ENCODE peak calls at places on chromosome 21, in ten cellular contexts. W is upper lobe of right lung, P is breast epithelium, E is sigmoid colon, O is lung, D is HCT116, H is Peyer's patch, X is PC-3, J is psoas muscle, A is cardiac muscle cell. I is an unnamed sample. For H3K27me3 and H3K36me3, the result is how much of the 10 kb centered on the place peaks cover.

GRCh38 chr21:14602418-14602987 is 56.4 kb upstream of the SAMSN1 start:
- DNase-seq in W (no peak), A (no peak), D (no peak), E (no peak), X (no peak), O (no peak), P (no peak), H (peak), J (no peak), I (peak)

GRCh38 chr21:39020751-39021474 is 162.3 kb downstream of the PSMG1 start:
- DNase-seq in X (peak), H (no peak), P (no peak), J (no peak), W (peak), O (peak), E (peak), D (no peak), A (peak), I (no peak)

GRCh38 chr21:43808367-43808766 is 19.0 kb downstream of the RRP1 start:
- DNase-seq in A (no peak), J (no peak), O (no peak), H (no peak), D (no peak), X (no peak), E (no peak), P (no peak), W (no peak), I (no peak)

GRCh38 chr21:44854664-44855446 is 18.6 kb downstream of the PTTG1IP start:
- DNase-seq in O (no peak), P (peak), J (peak), X (no peak), D (no peak), E (no peak), W (peak), A (no peak), H (no peak), I (no peak)

GRCh38 chr21:44785620-44786344 is 15.8 kb downstream of the UBE2G2 start:
- DNase-seq in O (no peak), P (no peak), E (no peak), W (no peak), D (no peak), X (peak), A (peak), H (no peak), J (no peak), I (no peak)

GRCh38 chr21:43694437-43695079 is 24.4 kb upstream of the PDXK start:
- DNase-seq in E (no peak), H (no peak), P (no peak), O (no peak), J (no peak), X (no peak), A (no peak), D (no peak), W (peak), I (no peak)

GRCh38 chr21:33071878-33072306 is 2.0 kb downstream of the OLIG1 start:
- DNase-seq in O (no peak), P (no peak), H (no peak), W (no peak), J (no peak), X (no peak), D (no peak), A (peak), E (no peak), I (no peak)

GRCh38 chr21:39715804-39716397 is 29.1 kb upstream of the IGSF5 start:
- DNase-seq in W (no peak), H (no peak), A (peak), J (peak), O (peak), P (no peak), X (peak), D (peak), E (peak), I (peak)

GRCh38 chr21:44752701-44753235 is 41.4 kb upstream of the TSPEAR start:
- DNase-seq in O (no peak), P (no peak), W (no peak), X (peak), H (no peak), J (no peak), D (peak), E (no peak), A (peak), I (peak)

GRCh38 chr21:29812947-29813346 is 126.8 kb downstream of the GRIK1 start:
- DNase-seq in D (no peak), H (no peak), J (no peak), O (no peak), A (no peak), P (no peak), E (no peak), W (no peak), X (no peak), I (no peak)

GRCh38 chr21:45401916-45402900 is 2.8 kb upstream of the COL18A1 start:
- DNase-seq in O (no peak), D (no peak), W (peak), A (peak), H (no peak), P (no peak), E (peak), J (peak), X (no peak), I (no peak)

GRCh38 chr21:38965241-38965640 is 159.5 kb downstream of the ETS2 start:
- DNase-seq in W (no peak), O (no peak), A (no peak), D (no peak), J (no peak), H (no peak), X (no peak), E (no peak), P (no peak), I (no peak)

GRCh38 chr21:30072496-30072895 is 94.1 kb downstream of the CLDN17 start:
- DNase-seq in W (no peak), O (no peak), X (peak), J (no peak), H (no peak), A (peak), D (no peak), P (no peak), E (no peak), I (peak)

GRCh38 chr21:39004776-39005605 is 178.3 kb downstream of the PSMG1 start:
- DNase-seq in E (peak), H (no peak), A (peak), X (no peak), P (no peak), W (peak), J (no peak), O (no peak), D (no peak), I (no peak)

GRCh38 chr21:33132054-33132453 is 62.1 kb downstream of the OLIG1 start:
- DNase-seq in A (no peak), W (no peak), O (no peak), X (peak), H (no peak), J (no peak), E (no peak), P (no peak), D (no peak), I (no peak)

GRCh38 chr21:23890652-23891051 is 1716.6 kb downstream of the MRPL39 start:
- DNase-seq in J (no peak), W (no peak), O (no peak), X (no peak), D (no peak), E (no peak), H (no peak), P (no peak), A (no peak), I (no peak)

GRCh38 chr21:43933146-43933673 is 68.2 kb downstream of the AGPAT3 start:
- DNase-seq in P (no peak), E (no peak), O (no peak), H (no peak), D (no peak), X (no peak), J (no peak), W (no peak), A (no peak), I (no peak)

GRCh38 chr21:32965281-32965680 is 60.5 kb upstream of the OLIG2 start:
- DNase-seq in J (no peak), X (no peak), A (no peak), W (no peak), O (no peak), P (no peak), H (no peak), D (no peak), E (no peak), I (no peak)

GRCh38 chr21:14438204-14438603 is 55.3 kb upstream of the HSPA13 start:
- DNase-seq in W (no peak), J (no peak), P (no peak), H (no peak), A (peak), O (no peak), E (no peak), X (no peak), D (no peak), I (no peak)

GRCh38 chr21:29477941-29478340 is 179.2 kb downstream of the BACH1 start:
- DNase-seq in X (peak), H (no peak), W (no peak), D (no peak), P (no peak), O (no peak), E (no peak), A (peak), J (no peak), I (no peak)

GRCh38 chr21:45328198-45329087 is 40.7 kb upstream of the POFUT2 start:
- DNase-seq in E (peak), A (no peak), P (no peak), O (no peak), D (no peak), J (peak), W (peak), H (no peak), X (no peak), I (no peak)

GRCh38 chr21:44421901-44422840 is 33.1 kb upstream of the LRRC3 start:
- DNase-seq in D (no peak), J (no peak), H (no peak), X (no peak), W (peak), P (peak), E (peak), A (no peak), O (no peak), I (no peak)

GRCh38 chr21:22631066-22631465 is 1632.9 kb downstream of the NCAM2 start:
- DNase-seq in X (no peak), E (no peak), W (no peak), O (no peak), A (no peak), P (no peak), D (no peak), H (no peak), J (no peak), I (no peak)

GRCh38 chr21:41227357-41228005 is 59.5 kb downstream of the BACE2 start:
- DNase-seq in E (no peak), H (no peak), J (no peak), D (no peak), A (no peak), O (no peak), W (no peak), P (no peak), X (no peak), I (no peak)

GRCh38 chr21:41228492-41228891 is 60.5 kb downstream of the BACE2 start:
- DNase-seq in J (no peak), X (no peak), E (no peak), H (no peak), D (no peak), O (no peak), P (no peak), A (no peak), W (no peak), I (no peak)

GRCh38 chr21:41228006-41228370 is 60.0 kb downstream of the BACE2 start:
- DNase-seq in H (no peak), W (no peak), E (no peak), J (no peak), X (no peak), D (no peak), O (no peak), P (no peak), A (no peak), I (peak)

GRCh38 chr21:41229527-41230248 is 61.7 kb downstream of the BACE2 start:
- DNase-seq in O (no peak), A (no peak), P (no peak), H (peak), D (no peak), E (no peak), J (no peak), W (no peak), X (no peak), I (no peak)

GRCh38 chr21:41228958-41229357 is 61.0 kb downstream of the BACE2 start:
- DNase-seq in O (no peak), J (no peak), D (no peak), A (no peak), X (no peak), E (no peak), W (no peak), H (no peak), P (no peak), I (no peak)
- H3K27me3 ChIP-seq in O (under half), J (under half), D (under half), A (under half), X (under half), E (under half), W (under half), H (under half), P (under half), I (under half)

GRCh38 chr21:37921091-37921490 is 4.8 kb upstream of the KCNJ6 start:
- DNase-seq in J (no peak), W (no peak), H (no peak), X (peak), O (no peak), A (peak), D (no peak), P (no peak), E (no peak), I (no peak)
- H3K27ac ChIP-seq in J (no peak), W (no peak), H (no peak), X (no peak), O (no peak), A (no peak), D (no peak), P (no peak), E (no peak), I (no peak)

GRCh38 chr21:46402421-46402820 is 56.3 kb upstream of the DIP2A start:
- DNase-seq in J (peak), P (no peak), X (no peak), O (no peak), D (no peak), H (no peak), E (no peak), W (no peak), A (no peak), I (no peak)
- H3K36me3 ChIP-seq in J (under half), P (under half), X (under half), O (under half), D (under half), H (under half), E (under half), W (under half), A (under half), I (under half)

GRCh38 chr21:36706482-36706852 is 7.6 kb downstream of the SIM2 start:
- DNase-seq in J (no peak), W (no peak), X (no peak), D (no peak), P (no peak), E (no peak), O (no peak), A (no peak), H (no peak), I (no peak)
- H3K27me3 ChIP-seq in J (under half), W (half or more), X (under half), D (under half), P (under half), E (half or more), O (under half), A (half or more), H (under half), I (under half)

DNA sequence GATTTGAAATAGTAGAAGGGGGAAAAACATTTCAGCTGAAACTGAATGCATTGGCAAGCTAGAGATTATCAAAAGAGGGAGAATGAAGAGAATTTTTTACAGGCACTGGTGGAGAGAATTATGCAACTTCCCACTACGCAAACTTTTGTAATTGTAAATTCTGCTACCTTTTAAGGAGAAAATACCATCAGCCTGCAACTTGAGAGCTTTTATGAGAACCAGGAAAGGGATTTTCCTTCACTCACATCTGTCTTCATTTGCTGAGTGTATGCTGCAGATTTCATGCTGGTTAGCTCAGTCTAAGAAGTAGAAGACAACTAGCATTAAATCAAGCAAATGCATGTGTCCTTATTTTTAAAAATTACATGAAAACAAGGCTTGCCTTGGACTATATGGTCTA is 43.7 kb downstream of the ADAMTS1 start:
- DNase-seq in E (no peak), W (no peak), D (no peak), H (no peak), X (no peak), P (no peak), A (peak), O (no peak), J (no peak), I (no peak)
- H3K27ac ChIP-seq in E (peak), W (peak), D (no peak), H (peak), X (no peak), P (peak), A (no peak), O (no peak), J (peak), I (peak)

DNA sequence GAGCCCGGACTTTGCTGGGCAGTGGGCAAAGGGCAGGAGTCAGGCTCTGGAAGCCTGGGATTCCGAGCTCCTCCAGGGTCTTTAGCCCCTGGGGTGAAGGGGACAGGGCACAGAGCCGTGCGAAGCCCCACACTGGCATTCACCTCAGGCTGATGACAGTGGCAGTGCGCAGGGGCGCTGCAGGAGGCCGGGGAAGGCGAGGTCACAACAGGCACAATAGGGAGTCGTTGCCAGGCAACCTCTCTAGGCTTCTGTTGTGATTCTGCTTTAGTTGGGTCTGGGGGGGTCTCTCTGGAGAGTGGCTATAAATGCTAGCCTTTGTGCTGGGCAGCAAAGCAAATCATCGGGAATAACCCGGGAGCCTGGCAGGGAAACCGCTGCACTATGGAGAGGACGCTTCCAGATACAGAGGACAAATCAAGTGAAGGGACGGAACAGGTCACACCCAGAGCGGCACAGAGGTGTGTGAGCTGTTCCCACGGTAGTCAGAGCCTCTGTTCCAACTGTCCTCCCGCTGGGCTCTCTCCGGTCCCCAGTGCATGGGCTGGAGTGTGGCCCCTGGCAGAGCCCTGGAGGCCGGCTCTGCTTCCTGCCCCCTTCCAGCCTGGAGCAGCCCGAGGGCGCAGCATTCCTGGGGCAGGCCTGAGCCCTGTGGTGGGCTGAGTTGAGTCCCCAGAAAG is 11.7 kb upstream of the ZBTB21 start:
- DNase-seq in H (no peak), A (no peak), P (no peak), W (no peak), J (no peak), E (peak), D (no peak), O (no peak), X (no peak), I (no peak)
- H3K36me3 ChIP-seq in H (under half), A (under half), P (under half), W (under half), J (under half), E (under half), D (under half), O (under half), X (under half), I (under half)

GRCh38 chr21:34703566-34703965 is 34.8 kb downstream of the CLIC6 start:
- DNase-seq in J (no peak), W (no peak), O (no peak), D (no peak), P (no peak), A (no peak), H (no peak), X (no peak), E (no peak), I (no peak)
- H3K27me3 ChIP-seq in J (under half), W (under half), O (under half), D (under half), P (under half), A (under half), H (under half), X (under half), E (under half), I (under half)

DNA sequence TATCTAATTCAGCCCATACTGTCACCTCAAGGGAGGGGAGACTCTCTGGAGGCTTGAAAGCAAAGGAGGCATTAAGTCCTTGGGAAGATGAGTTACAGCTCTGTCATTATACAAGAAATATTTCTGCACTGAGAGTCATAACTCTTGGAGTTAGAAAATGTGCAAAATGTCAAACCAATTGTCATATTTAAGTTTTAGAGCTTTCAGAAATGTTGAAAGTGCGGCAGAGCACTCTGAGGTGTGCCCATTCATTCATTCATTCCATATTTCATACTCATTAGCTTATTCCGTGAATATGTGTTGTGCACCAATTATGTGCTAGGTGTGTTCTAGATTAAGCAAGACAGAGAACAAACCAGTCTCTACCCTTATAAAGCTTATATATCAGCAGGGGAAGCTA is 87.1 kb downstream of the HUNK start:
- DNase-seq in X (no peak), E (no peak), P (no peak), D (no peak), H (no peak), W (no peak), J (no peak), A (no peak), O (no peak), I (no peak)
- H3K27ac ChIP-seq in X (no peak), E (no peak), P (no peak), D (no peak), H (no peak), W (no peak), J (no peak), A (no peak), O (no peak), I (no peak)

GRCh38 chr21:31191553-31191952 is 152.5 kb downstream of the TIAM1 start:
- DNase-seq in J (no peak), X (no peak), O (no peak), D (no peak), W (no peak), P (no peak), H (no peak), A (no peak), E (no peak), I (no peak)

GRCh38 chr21:31195334-31196015 is 148.6 kb downstream of the TIAM1 start:
- DNase-seq in X (no peak), W (no peak), O (no peak), P (no peak), H (no peak), A (no peak), J (no peak), E (no peak), D (no peak), I (no peak)

GRCh38 chr21:31196724-31197123 is 147.3 kb downstream of the TIAM1 start:
- DNase-seq in A (no peak), W (no peak), H (no peak), E (no peak), O (no peak), X (no peak), J (no peak), P (no peak), D (no peak), I (no peak)

GRCh38 chr21:31194510-31195293 is 149.4 kb downstream of the TIAM1 start:
- DNase-seq in A (no peak), P (no peak), O (no peak), E (no peak), W (no peak), D (no peak), X (peak), H (no peak), J (no peak), I (no peak)

GRCh38 chr21:31193761-31194160 is 150.3 kb downstream of the TIAM1 start:
- DNase-seq in E (no peak), O (no peak), A (no peak), X (no peak), W (no peak), J (no peak), D (no peak), P (no peak), H (no peak), I (no peak)
- H3K36me3 ChIP-seq in E (under half), O (under half), A (under half), X (under half), W (under half), J (under half), D (under half), P (under half), H (under half), I (under half)

I was measured in small intestine.